ENCODE peak calls at places on chromosomes 11 and 22, in ten cellular contexts. L, U, N, E, Q, V, H, O, R and J are unnamed samples.

GRCh38 chr11:104061851-104062521 is 25.5 kb downstream of the DDI1 start:
- DNase-seq in V (no peak), O (no peak), U (no peak), L (no peak), N (no peak), R (no peak), Q (peak; percentile 5), E (no peak), H (no peak), J (no peak)

GRCh38 chr11:74926304-74927030 is 22.4 kb downstream of the XRRA1 start:
- DNase-seq in N (no peak), R (no peak), E (no peak), U (no peak), H (no peak), V (no peak), O (no peak), L (no peak), Q (peak; percentile 56), J (no peak)

GRCh38 chr11:44875056-44875455 is 75.6 kb downstream of the TP53I11 start:
- DNase-seq in O (no peak), E (no peak), H (no peak), R (no peak), Q (no peak), V (no peak), L (no peak), N (no peak), U (no peak), J (no peak)

GRCh38 chr11:73566422-73566821 is 31.5 kb downstream of the FAM168A start:
- DNase-seq in Q (peak; percentile 59), U (no peak), E (no peak), R (no peak), V (no peak), L (no peak), H (no peak), O (no peak), N (no peak), J (no peak)

GRCh38 chr22:44385781-44386180 is 73.0 kb upstream of the SHISAL1 start:
- DNase-seq in N (no peak), O (no peak), Q (no peak), E (no peak), H (no peak), U (no peak), L (peak; percentile 42), V (no peak), R (no peak), J (no peak)

GRCh38 chr11:87298155-87298554 is 260.4 kb downstream of the TMEM135 start:
- DNase-seq in L (no peak), E (no peak), V (no peak), U (no peak), N (no peak), O (no peak), R (no peak), H (no peak), Q (no peak), J (no peak)

GRCh38 chr11:95453616-95454118 is 222.7 kb upstream of the SESN3 start:
- DNase-seq in O (no peak), H (no peak), R (peak; percentile 61), E (no peak), U (no peak), L (peak; percentile 75), V (peak; percentile 45), N (no peak), Q (no peak), J (peak; percentile 76)

GRCh38 chr22:23750744-23751440 is at the start of gene ZNF70:
- DNase-seq in H (peak; percentile 83), L (peak; percentile 96), N (peak; percentile 93), E (peak; percentile 59), O (peak; percentile 79), U (peak; percentile 96), R (peak; percentile 86), Q (peak; percentile 74), V (peak; percentile 68), J (peak; percentile 91)

GRCh38 chr22:46748948-46749681 is 11.1 kb upstream of the CERK start:
- DNase-seq in N (no peak), Q (peak; percentile 49), U (no peak), H (no peak), O (peak; percentile 45), V (no peak), L (peak; percentile 67), R (no peak), E (no peak), J (no peak)

GRCh38 chr11:46361283-46362145 is 14.3 kb downstream of the DGKZ start:
- DNase-seq in O (peak; percentile 27), H (peak; percentile 64), R (peak; percentile 75), Q (peak; percentile 72), L (peak; percentile 88), N (peak; percentile 56), E (no peak), U (no peak), V (peak; percentile 22), J (no peak)

GRCh38 chr11:45053736-45054446 is 92.5 kb upstream of the PRDM11 start:
- DNase-seq in V (no peak), E (no peak), L (no peak), R (no peak), U (no peak), O (no peak), Q (no peak), N (no peak), H (no peak), J (no peak)

GRCh38 chr11:76380161-76380976 is 563 bp downstream of the THAP12 start:
- DNase-seq in Q (peak; percentile 13), R (no peak), L (peak; percentile 78), H (peak; percentile 23), V (peak; percentile 30), O (peak; percentile 47), E (peak; percentile 23), U (peak; percentile 50), N (peak; percentile 23), J (peak; percentile 41)

GRCh38 chr22:44566911-44567310 is 68.9 kb upstream of the RTL6 start:
- DNase-seq in U (no peak), Q (no peak), V (no peak), O (no peak), H (no peak), L (peak; percentile 56), R (no peak), E (no peak), N (no peak), J (no peak)

DNA sequence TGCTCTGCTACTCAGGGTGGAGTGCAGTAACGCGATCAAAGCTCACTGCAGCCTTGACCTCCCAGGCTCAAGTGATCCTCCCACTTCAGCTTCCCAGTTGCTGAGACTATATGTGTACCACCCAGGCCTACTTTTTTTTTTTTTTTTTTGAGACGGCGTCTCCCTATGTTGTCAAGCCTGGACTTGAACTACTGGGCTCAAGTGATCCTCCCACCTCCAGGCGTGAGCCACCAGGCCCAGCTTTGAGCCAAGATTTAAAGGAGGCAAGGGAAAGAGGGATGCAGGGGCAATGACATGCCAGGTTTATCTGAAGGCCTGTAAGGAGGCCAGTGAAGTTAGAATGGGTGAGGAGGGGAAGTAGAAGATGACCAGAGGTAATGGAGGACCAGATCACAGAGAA is 8.2 kb downstream of the DESI1 start:
- DNase-seq in Q (no peak), N (no peak), R (no peak), H (no peak), E (no peak), O (no peak), V (no peak), L (peak; percentile 16), U (no peak), J (no peak)
- H3K27ac ChIP-seq in Q (no peak overlapping the region), N (no peak overlapping the region), R (no peak overlapping the region), H (no peak overlapping the region), E (no peak overlapping the region), O (no peak overlapping the region), V (no peak overlapping the region), L (no peak overlapping the region), U (no peak overlapping the region), J (no peak overlapping the region)

GRCh38 chr11:121466063-121466794 is 13.5 kb upstream of the SORL1-AS1 start:
- DNase-seq in H (peak; percentile 94), R (peak; percentile 83), L (peak; percentile 88), N (peak; percentile 95), V (peak; percentile 23), O (peak; percentile 31), E (peak; percentile 86), U (peak; percentile 90), Q (peak; percentile 95), J (peak; percentile 62)
- H3K27ac ChIP-seq in H (peak overlapping the region; percentile 76), R (peak overlapping the region; percentile 2), L (peak overlapping the region; percentile 4), N (peak overlapping the region; percentile 83), V (peak overlapping the region; percentile 54), O (no peak overlapping the region), E (peak overlapping the region; percentile 93), U (peak overlapping the region; percentile 93), Q (peak overlapping the region; percentile 28), J (peak overlapping the region; percentile 65)

DNA sequence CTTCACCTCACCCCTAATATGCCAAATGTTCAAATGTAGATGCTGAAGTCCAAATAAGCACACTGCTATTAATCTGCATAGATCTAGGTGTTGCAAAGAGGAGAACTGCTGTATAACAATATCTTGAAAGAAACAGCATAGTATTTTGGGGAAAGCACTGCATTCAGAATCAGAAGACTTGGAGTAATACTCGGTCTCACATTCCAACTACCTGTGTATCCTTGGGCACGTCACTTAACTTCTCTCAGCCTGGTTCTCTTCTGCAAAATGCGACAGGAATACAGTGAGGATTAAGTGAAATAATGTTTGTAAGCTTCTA is 332 bp upstream of the HMGXB4 start:
- DNase-seq in O (no peak), L (no peak), H (no peak), V (no peak), Q (no peak), U (no peak), E (no peak), R (no peak), N (no peak), J (no peak)
- H3K27ac ChIP-seq in O (no peak overlapping the region), L (peak overlapping the region; percentile 99), H (peak overlapping the region; percentile 98), V (peak overlapping the region; percentile 4), Q (no peak overlapping the region), U (peak overlapping the region; percentile 36), E (peak overlapping the region; percentile 100), R (peak overlapping the region; percentile 94), N (peak overlapping the region; percentile 92), J (peak overlapping the region; percentile 91)

GRCh38 chr11:128738942-128739341 is 45.1 kb downstream of the FLI1 start:
- DNase-seq in U (no peak), Q (no peak), O (no peak), L (no peak), R (no peak), E (no peak), N (no peak), H (no peak), V (no peak), J (no peak)
- H3K27ac ChIP-seq in U (no peak overlapping the region), Q (no peak overlapping the region), O (no peak overlapping the region), L (no peak overlapping the region), R (peak overlapping the region; percentile 4), E (no peak overlapping the region), N (no peak overlapping the region), H (no peak overlapping the region), V (no peak overlapping the region), J (no peak overlapping the region)